ENCODE peak calls at places on chromosomes 13 and 19, in ten cellular contexts. S is CD4-positive, alpha-beta T cell; B is foreskin keratinocyte; F is fibroblast of pulmonary artery; M is lower leg skin; E is brain microvascular endothelial cell; T is bronchial epithelial cell; V is A549; Q is omental fat pad; W is choroid plexus epithelial cell. N is an unnamed sample.

GRCh38 chr19:11191273-11191755 is 6.0 kb downstream of the KANK2 start:
- DNase-seq in B (no peak), Q (peak; percentile 39), E (peak; percentile 77), S (no peak), V (peak; percentile 67), W (peak; percentile 59), T (no peak), M (peak; percentile 79), F (peak; percentile 57), N (peak; percentile 70)

GRCh38 chr13:49348748-49349147 is 95.1 kb downstream of the CAB39L start:
- DNase-seq in B (peak; percentile 3), M (no peak), V (no peak), Q (no peak), S (no peak), F (no peak), E (no peak), W (no peak), T (no peak), N (no peak)

GRCh38 chr13:99834246-99834645 is 137.3 kb downstream of the ZIC5 start:
- DNase-seq in V (no peak), M (no peak), T (no peak), W (no peak), S (no peak), B (no peak), Q (no peak), E (no peak), F (no peak), N (no peak)

GRCh38 chr19:47377208-47377701 is 28.1 kb downstream of the DHX34 start:
- DNase-seq in V (no peak), B (no peak), E (no peak), F (no peak), Q (no peak), W (no peak), S (no peak), T (no peak), M (no peak), N (no peak)

GRCh38 chr13:43264460-43264859 is 241.1 kb downstream of the DNAJC15 start:
- DNase-seq in F (no peak), E (no peak), Q (no peak), T (no peak), V (no peak), W (no peak), B (no peak), M (no peak), S (no peak), N (no peak)

GRCh38 chr19:50808856-50809255 is 14.7 kb downstream of the KLK1 start:
- DNase-seq in F (no peak), S (no peak), W (no peak), V (no peak), E (no peak), M (no peak), T (no peak), Q (no peak), B (no peak), N (no peak)

GRCh38 chr13:63420685-63421084 is 2005.0 kb upstream of the PCDH20 start:
- DNase-seq in S (no peak), T (no peak), Q (no peak), W (no peak), M (no peak), F (no peak), B (no peak), V (no peak), E (no peak), N (no peak)

GRCh38 chr13:110265682-110266430 is 41.1 kb downstream of the COL4A1 start:
- DNase-seq in W (no peak), M (no peak), T (no peak), S (no peak), E (no peak), B (no peak), F (no peak), Q (no peak), V (no peak), N (no peak)

GRCh38 chr19:6005321-6006069 is 27.6 kb upstream of the RANBP3 start:
- DNase-seq in F (no peak), T (no peak), S (no peak), E (no peak), M (no peak), W (no peak), V (no peak), B (no peak), Q (no peak), N (no peak)

DNA sequence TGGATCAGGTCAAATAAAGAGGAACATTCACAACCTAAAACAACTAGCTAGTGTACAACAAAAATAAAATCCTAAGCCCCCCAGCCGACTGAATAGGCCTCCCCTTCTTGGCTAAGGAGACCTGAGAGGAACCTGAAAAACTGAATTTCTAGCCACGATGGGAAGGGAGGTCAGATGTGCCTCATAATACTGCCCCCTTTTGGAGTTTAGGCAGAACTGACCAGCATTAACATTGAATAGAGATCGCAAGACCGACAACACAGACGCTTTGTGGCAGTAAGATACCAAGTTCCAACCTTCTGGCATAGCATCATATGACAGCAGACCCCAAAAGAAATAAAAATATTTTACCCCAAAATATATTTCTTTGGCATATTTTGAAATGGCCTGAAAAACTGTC is 15.9 kb downstream of the CBY2 start:
- DNase-seq in W (peak; percentile 21), V (peak; percentile 6), F (peak; percentile 23), E (peak; percentile 1), Q (no peak), M (no peak), S (no peak), T (peak; percentile 36), B (peak; percentile 19), N (no peak)
- TF ChIP-seq CTCF in W (peak; percentile 64), V (peak; percentile 30), F (peak; percentile 53), E (peak; percentile 79), Q (no peak), M (no peak), S (peak; percentile 28), T (peak; percentile 60), B (peak; percentile 70), N (no peak)

GRCh38 chr19:7861619-7862412 is 12.4 kb downstream of the PRR36 start:
- DNase-seq in S (no peak), T (no peak), B (no peak), F (no peak), E (no peak), M (no peak), W (no peak), V (no peak), Q (no peak), N (no peak)
- TF ChIP-seq CTCF in S (peak; percentile 16), T (peak; percentile 37), B (no peak), F (no peak), E (no peak), M (no peak), W (peak; percentile 2), V (peak; percentile 12), Q (no peak), N (no peak)

GRCh38 chr13:32019612-32020233 is 11.9 kb upstream of the FRY start:
- DNase-seq in F (peak; percentile 88), T (peak; percentile 52), W (peak; percentile 92), B (no peak), V (peak; percentile 25), E (peak; percentile 68), Q (no peak), S (no peak), M (no peak), N (peak; percentile 21)
- TF ChIP-seq CTCF in F (peak; percentile 98), T (peak; percentile 68), W (peak; percentile 98), B (peak; percentile 64), V (peak; percentile 48), E (peak; percentile 93), Q (no peak), S (peak; percentile 51), M (no peak), N (peak; percentile 36)

GRCh38 chr13:73198888-73199497 is 140.2 kb downstream of the KLF5 start:
- DNase-seq in V (no peak), M (no peak), Q (no peak), F (no peak), T (peak; percentile 61), E (no peak), B (peak; percentile 21), S (no peak), W (no peak), N (no peak)

GRCh38 chr13:73194310-73194709 is 135.5 kb downstream of the KLF5 start:
- DNase-seq in V (no peak), S (no peak), B (no peak), E (no peak), M (no peak), W (no peak), T (peak; percentile 24), Q (no peak), F (no peak), N (no peak)

GRCh38 chr13:73193541-73193940 is 134.7 kb downstream of the KLF5 start:
- DNase-seq in E (no peak), T (no peak), Q (no peak), B (no peak), F (no peak), S (no peak), V (no peak), W (peak; percentile 41), M (no peak), N (no peak)

GRCh38 chr13:73190477-73190876 is 131.7 kb downstream of the KLF5 start:
- DNase-seq in W (no peak), T (no peak), E (no peak), Q (no peak), V (no peak), B (no peak), M (no peak), S (no peak), F (peak; percentile 13), N (no peak)

GRCh38 chr13:73195091-73195490 is 136.3 kb downstream of the KLF5 start:
- DNase-seq in S (no peak), Q (no peak), T (peak; percentile 55), M (no peak), V (no peak), B (peak; percentile 33), E (no peak), F (no peak), W (no peak), N (no peak)
- TF ChIP-seq CTCF in S (no peak), Q (no peak), T (no peak), M (no peak), V (no peak), B (no peak), E (no peak), F (no peak), W (no peak), N (no peak)

N was measured in RWPE1.